ENCODE peak calls at places on chromosome 16, in eight cellular contexts. W is neural progenitor cell; T is AG20443; S is activated CD4-positive, alpha-beta T cell treated with anti-CD3 and anti-CD28 coated beads, Interleukin-2, amount 50 U/mL, for 1 hour; U is kidney glomerular epithelial cell; P is activated gamma-delta T cell treated with anti-CD3 and anti-CD28 coated beads, Interleukin-2, amount 50 U/mL, for 16 hours; L is NCI-H510A treated with DMSO at 0.1 percent for 48 hours; I is heart left ventricle. Y is an unnamed sample.

GRCh38 chr16:84143784-84144199 is 1.2 kb downstream of the HSDL1 start:
- DNase-seq in W (peak; percentile 71), T (no peak), S (no peak), U (no peak), P (no peak), L (peak; percentile 38), I (no peak), Y (peak; percentile 18)

GRCh38 chr16:84088695-84089395 is 27.9 kb downstream of the MBTPS1 start:
- DNase-seq in W (no peak), T (no peak), S (peak; percentile 50), U (no peak), P (peak; percentile 25), L (no peak), I (peak; percentile 87), Y (no peak)

GRCh38 chr16:10949424-10949970 is 5.1 kb downstream of the CLEC16A start:
- DNase-seq in W (peak; percentile 43), T (no peak), S (peak; percentile 36), U (no peak), P (no peak), L (no peak), I (no peak), Y (no peak)

GRCh38 chr16:30656974-30657865 is 1.0 kb upstream of the FBRS start:
- DNase-seq in W (no peak), T (no peak), S (no peak), U (peak; percentile 59), P (no peak), L (no peak), I (no peak), Y (peak; percentile 66)

GRCh38 chr16:81485225-81485624 is 40.6 kb downstream of the CMIP start:
- DNase-seq in W (no peak), T (no peak), S (no peak), U (no peak), P (no peak), L (no peak), I (no peak), Y (no peak)

GRCh38 chr16:67158637-67159600 is 790 bp downstream of the TRADD start:
- DNase-seq in W (peak; percentile 70), T (peak; percentile 43), S (peak; percentile 77), U (no peak), P (peak; percentile 56), L (peak; percentile 16), I (peak; percentile 62), Y (peak; percentile 68)

GRCh38 chr16:67942200-67942509 is 1.8 kb downstream of the LCAT start:
- DNase-seq in W (peak; percentile 73), T (peak; percentile 63), S (peak; percentile 26), U (peak; percentile 11), P (no peak), L (no peak), I (no peak), Y (peak; percentile 35)

GRCh38 chr16:8848939-8849391 is 19.8 kb downstream of the CARHSP1 start:
- DNase-seq in W (no peak), T (peak; percentile 86), S (no peak), U (peak; percentile 41), P (no peak), L (no peak), I (no peak), Y (no peak)

GRCh38 chr16:1430759-1431496 is at the start of gene PERCC1:
- DNase-seq in W (no peak), T (no peak), S (no peak), U (no peak), P (no peak), L (peak; percentile 47), I (no peak), Y (peak; percentile 63)

GRCh38 chr16:57762365-57763289 is 27.1 kb downstream of the KATNB1 start:
- DNase-seq in W (no peak), T (no peak), S (no peak), U (no peak), P (no peak), L (no peak), I (no peak), Y (no peak)

GRCh38 chr16:31428638-31429247 is 583 bp upstream of the COX6A2 start:
- DNase-seq in W (no peak), T (no peak), S (no peak), U (no peak), P (no peak), L (no peak), I (no peak), Y (no peak)

GRCh38 chr16:79599256-79599836 is 1.2 kb downstream of the MAF start:
- DNase-seq in W (peak; percentile 74), T (peak; percentile 31), S (peak; percentile 8), U (no peak), P (no peak), L (no peak), I (peak; percentile 40), Y (peak; percentile 53)

GRCh38 chr16:22141746-22142145 is 20.6 kb upstream of the SDR42E2 start:
- DNase-seq in W (peak; percentile 59), T (peak; percentile 61), S (no peak), U (peak; percentile 1), P (no peak), L (no peak), I (no peak), Y (no peak)

GRCh38 chr16:24088767-24089166 is 167.4 kb upstream of the CACNG3 start:
- DNase-seq in W (no peak), T (no peak), S (no peak), U (no peak), P (no peak), L (no peak), I (no peak), Y (no peak)

GRCh38 chr16:2092866-2093265 is 42.8 kb downstream of the PKD1 start:
- DNase-seq in W (no peak), T (no peak), S (no peak), U (no peak), P (no peak), L (no peak), I (no peak), Y (no peak)